ENCODE peak calls at places on chromosomes 11 and 22, in nine cellular contexts. Q is lower leg skin, S is foreskin fibroblast, T is coronary artery, U is cardiac fibroblast, E is GM12865, P is astrocyte of the spinal cord, H is stomach, K is heart left ventricle. O is an unnamed sample.

GRCh38 chr11:117096140-117096972 is 1.9 kb downstream of the SIK3 start:
- DNase-seq in U (no peak), S (peak; percentile 16), K (no peak), P (no peak), T (no peak), E (peak; percentile 89), H (no peak), Q (peak; percentile 84), O (peak; percentile 70)

GRCh38 chr11:76653674-76654309 is 16.8 kb downstream of the LRRC32 start:
- DNase-seq in S (peak; percentile 68), T (peak; percentile 90), Q (peak; percentile 90), E (no peak), U (peak; percentile 72), H (no peak), P (peak; percentile 52), K (no peak), O (no peak)

GRCh38 chr11:113818426-113818825 is 38.8 kb downstream of the CLDN25 start:
- DNase-seq in U (peak; percentile 14), H (no peak), Q (peak; percentile 17), P (no peak), S (no peak), E (no peak), T (no peak), K (no peak), O (no peak)

GRCh38 chr11:625636-626319 is 1.0 kb upstream of the CDHR5 start:
- DNase-seq in Q (no peak), S (no peak), K (no peak), E (no peak), U (no peak), T (no peak), P (no peak), H (no peak), O (no peak)

GRCh38 chr22:20867179-20868099 is 8.6 kb downstream of the SNAP29 start:
- DNase-seq in T (no peak), P (no peak), U (peak; percentile 35), H (peak; percentile 66), K (no peak), Q (no peak), S (peak; percentile 63), E (no peak), O (no peak)

GRCh38 chr22:20424937-20425587 is 12.6 kb downstream of the SCARF2 start:
- DNase-seq in P (peak; percentile 67), H (no peak), E (no peak), U (no peak), T (no peak), S (no peak), K (peak; percentile 56), Q (no peak), O (peak; percentile 82)

GRCh38 chr11:69073445-69073844 is 24.7 kb downstream of the TPCN2 start:
- DNase-seq in T (no peak), K (no peak), H (no peak), Q (no peak), P (no peak), E (no peak), S (no peak), U (no peak), O (no peak)

GRCh38 chr11:122202161-122202950 is 86.3 kb upstream of the BLID start:
- DNase-seq in S (peak; percentile 81), Q (no peak), K (peak; percentile 54), E (no peak), T (no peak), H (no peak), P (peak; percentile 90), U (peak; percentile 92), O (no peak)

GRCh38 chr22:27719535-27720227 is 81.9 kb downstream of the MN1 start:
- DNase-seq in T (no peak), P (no peak), E (peak; percentile 1), K (no peak), S (peak; percentile 20), Q (peak; percentile 88), H (no peak), U (peak; percentile 46), O (peak; percentile 48)

GRCh38 chr11:2444301-2445106 is at the start of the genes KCNQ1 and TRPM5:
- DNase-seq in E (peak; percentile 28), H (peak; percentile 88), U (no peak), K (peak; percentile 84), Q (no peak), S (no peak), P (no peak), T (no peak), O (no peak)

GRCh38 chr11:64230985-64231365 is 627 bp downstream of the DNAJC4 start:
- DNase-seq in U (no peak), H (no peak), T (no peak), P (no peak), K (no peak), S (no peak), E (no peak), Q (no peak), O (no peak)

GRCh38 chr22:27760474-27760873 is 41.1 kb downstream of the MN1 start:
- DNase-seq in K (no peak), Q (no peak), P (no peak), S (no peak), U (no peak), H (no peak), E (no peak), T (no peak), O (no peak)

GRCh38 chr11:129980086-129980485 is 22.5 kb downstream of the PRDM10 start:
- DNase-seq in K (no peak), Q (peak; percentile 60), S (no peak), H (no peak), T (no peak), E (no peak), U (no peak), P (no peak), O (no peak)

GRCh38 chr11:27174026-27174425 is 133.4 kb downstream of the BBOX1 start:
- DNase-seq in U (no peak), K (no peak), H (peak; percentile 58), P (no peak), S (no peak), Q (no peak), E (no peak), T (no peak), O (no peak)

GRCh38 chr11:70415642-70416395 is 17.5 kb downstream of the CTTN start:
- DNase-seq in S (peak; percentile 12), E (no peak), P (peak; percentile 21), T (no peak), U (peak; percentile 47), H (no peak), Q (no peak), K (no peak), O (no peak)

GRCh38 chr11:34790620-34791019 is 125.6 kb downstream of the APIP start:
- DNase-seq in E (no peak), T (no peak), P (no peak), S (no peak), U (peak; percentile 21), Q (no peak), H (no peak), K (no peak), O (no peak)
- TF ChIP-seq CTCF in E (no peak), T (no peak), P (no peak), S (no peak), U (no peak), Q (no peak), H (no peak), K (no peak), O (no peak)

DNA sequence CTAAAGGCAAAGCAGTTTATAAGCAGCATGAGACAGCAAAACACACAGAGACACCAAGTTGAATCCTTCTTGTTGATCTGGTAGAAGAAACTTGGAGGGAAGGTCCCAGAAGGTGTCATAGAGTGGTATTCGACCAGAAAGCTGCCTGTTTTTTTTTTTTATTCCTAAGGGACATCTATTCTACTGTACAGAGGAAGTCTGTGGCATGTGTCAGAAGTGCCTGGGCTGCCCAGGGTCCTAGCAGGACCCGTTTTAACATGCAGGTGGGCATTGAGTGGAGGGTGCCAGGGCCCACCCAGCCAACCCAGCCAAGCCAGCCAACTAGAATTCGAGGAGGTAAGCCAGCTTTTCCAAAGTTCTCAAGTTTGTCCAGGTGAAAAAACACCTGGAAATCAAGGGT is 68.0 kb upstream of the ATXN10 start:
- DNase-seq in U (no peak), H (no peak), Q (no peak), K (no peak), E (no peak), S (no peak), T (no peak), P (no peak), O (no peak)
- H3K4me3 ChIP-seq in U (no peak overlapping the region), H (no peak overlapping the region), Q (no peak overlapping the region), K (no peak overlapping the region), E (no peak overlapping the region), S (no peak overlapping the region), T (no peak overlapping the region), P (no peak overlapping the region), O (no peak overlapping the region)

GRCh38 chr11:43503417-43503816 is 144.7 kb downstream of the TTC17 start:
- DNase-seq in T (no peak), K (no peak), H (no peak), S (no peak), P (no peak), E (no peak), Q (no peak), U (peak; percentile 37), O (no peak)

GRCh38 chr11:43505171-43505570 is 146.5 kb downstream of the TTC17 start:
- DNase-seq in P (no peak), H (no peak), E (no peak), S (no peak), U (no peak), T (no peak), K (no peak), Q (no peak), O (no peak)

GRCh38 chr11:43507171-43507570 is 148.5 kb downstream of the TTC17 start:
- DNase-seq in H (no peak), Q (no peak), T (no peak), K (no peak), P (no peak), E (no peak), U (no peak), S (no peak), O (no peak)

GRCh38 chr11:43508511-43508918 is 149.8 kb downstream of the TTC17 start:
- DNase-seq in Q (no peak), T (no peak), S (peak; percentile 58), H (no peak), E (no peak), K (no peak), U (peak; percentile 89), P (peak; percentile 40), O (no peak)

DNA sequence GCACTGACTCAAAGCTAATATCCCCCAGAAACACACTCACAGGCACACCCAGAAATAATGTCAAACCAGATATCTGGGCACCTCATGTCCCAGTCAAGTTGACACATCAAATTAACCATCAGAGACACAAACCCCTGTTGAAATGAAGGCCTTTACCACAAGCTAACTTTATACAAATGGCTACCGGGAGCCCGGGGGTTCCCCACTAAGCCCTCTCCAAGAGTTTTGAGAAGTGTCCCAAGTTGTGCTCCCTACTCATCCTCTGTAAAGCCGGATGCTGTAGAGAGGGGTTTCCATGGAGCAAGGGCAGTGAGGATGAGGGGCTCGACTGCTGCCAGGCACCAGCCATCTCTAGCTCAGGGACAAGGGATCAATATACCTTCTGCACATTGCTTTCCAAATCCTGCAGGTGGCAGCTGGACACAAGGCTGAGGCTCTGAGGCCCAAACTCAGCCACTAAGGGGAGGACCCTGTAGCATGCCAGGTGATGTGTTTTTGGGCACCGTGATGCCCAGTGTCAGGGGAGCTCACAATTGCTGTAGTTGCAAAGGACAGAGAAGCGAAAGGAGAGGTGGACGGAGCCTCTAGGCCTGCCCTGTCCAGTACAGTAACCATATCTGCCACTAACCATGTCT is 145.7 kb downstream of the TTC17 start:
- DNase-seq in U (peak; percentile 49), S (no peak), E (peak; percentile 29), P (no peak), Q (no peak), H (no peak), K (no peak), T (no peak), O (no peak)
- TF ChIP-seq CTCF in U (peak; percentile 42), S (no peak), E (peak; percentile 33), P (peak; percentile 33), Q (no peak), H (no peak), K (no peak), T (no peak), O (no peak)

GRCh38 chr22:35921777-35922176 is 106.8 kb downstream of the RBFOX2 start:
- DNase-seq in P (peak; percentile 89), E (peak; percentile 74), U (peak; percentile 95), T (no peak), Q (no peak), H (peak; percentile 53), K (no peak), S (peak; percentile 88), O (peak; percentile 42)
- H3K4me3 ChIP-seq in P (no peak overlapping the region), E (no peak overlapping the region), U (no peak overlapping the region), T (no peak overlapping the region), Q (no peak overlapping the region), H (no peak overlapping the region), K (no peak overlapping the region), S (no peak overlapping the region), O (no peak overlapping the region)

O was measured in dorsolateral prefrontal cortex.